ENCODE peak calls at places on chromosomes 3 and 15, in six cellular contexts. Q is psoas muscle, V is choroid plexus epithelial cell, O is endothelial cell of umbilical vein, D is omental fat pad, R is progenitor cell of endocrine pancreas. H is an unnamed sample.

GRCh38 chr3:111315911-111316310 is 226.1 kb upstream of the CD96 start:
- DNase-seq in D (no peak), R (no peak), Q (no peak), V (peak), O (no peak), H (no peak)

GRCh38 chr3:13073042-13073906 is at the start of gene IQSEC1:
- DNase-seq in V (peak), R (no peak), D (no peak), O (no peak), Q (peak), H (peak)

GRCh38 chr3:17740703-17741102 is 1.7 kb downstream of the TBC1D5 start:
- DNase-seq in V (peak), R (no peak), Q (no peak), O (peak), D (no peak), H (no peak)

GRCh38 chr3:128388932-128389331 is 77.8 kb downstream of the DNAJB8 start:
- DNase-seq in V (no peak), R (no peak), Q (no peak), D (no peak), O (no peak), H (no peak)

GRCh38 chr15:90412356-90413194 is 24.5 kb downstream of the IQGAP1 start:
- DNase-seq in R (no peak), Q (no peak), O (peak), D (no peak), V (peak), H (no peak)

GRCh38 chr15:26472661-26473060 is 300.2 kb downstream of the GABRB3 start:
- DNase-seq in V (no peak), O (no peak), D (no peak), Q (no peak), R (no peak), H (no peak)

GRCh38 chr3:188948658-188949400 is 222.9 kb upstream of the TPRG1 start:
- DNase-seq in O (peak), Q (no peak), V (peak), D (no peak), R (no peak), H (no peak)

GRCh38 chr15:63274427-63274826 is 3.0 kb upstream of the APH1B start:
- DNase-seq in V (peak), D (no peak), Q (no peak), O (no peak), R (no peak), H (no peak)

GRCh38 chr3:47890832-47891620 is 88.1 kb downstream of the DHX30 start:
- DNase-seq in O (no peak), D (no peak), R (no peak), Q (peak), V (no peak), H (no peak)

GRCh38 chr3:134838599-134838998 is 43.5 kb downstream of the EPHB1 start:
- DNase-seq in Q (no peak), O (no peak), D (no peak), R (no peak), V (no peak), H (no peak)

GRCh38 chr3:184058029-184058428 is 5.2 kb downstream of the HTR3C start:
- DNase-seq in O (no peak), Q (no peak), D (no peak), R (no peak), V (no peak), H (no peak)

GRCh38 chr15:66089049-66089448 is 164.5 kb downstream of the MEGF11 start:
- DNase-seq in Q (no peak), V (no peak), O (no peak), D (no peak), R (no peak), H (no peak)

GRCh38 chr3:17808994-17809393 is 66.6 kb upstream of the TBC1D5 start:
- DNase-seq in Q (no peak), O (peak), D (no peak), R (no peak), V (peak), H (no peak)

GRCh38 chr3:110106805-110107204 is 769.5 kb upstream of the DPPA4 start:
- DNase-seq in Q (no peak), O (no peak), D (no peak), V (peak), R (no peak), H (no peak)

GRCh38 chr3:107370902-107371301 is 6.3 kb upstream of the CCDC54 start:
- DNase-seq in D (no peak), V (no peak), Q (no peak), O (no peak), R (no peak), H (no peak)

GRCh38 chr3:168081171-168081771 is 14.5 kb downstream of the GOLIM4 start:
- DNase-seq in V (no peak), D (no peak), R (no peak), Q (no peak), O (no peak), H (no peak)

GRCh38 chr3:143037867-143038266 is 36.5 kb downstream of the U2SURP start:
- DNase-seq in D (no peak), Q (no peak), R (no peak), O (no peak), V (no peak), H (no peak)

GRCh38 chr3:185049710-185050109 is 103.2 kb downstream of the C3orf70 start:
- DNase-seq in D (no peak), O (no peak), R (no peak), Q (no peak), V (no peak), H (no peak)

GRCh38 chr3:32510075-32510724 is 7.5 kb upstream of the CMTM6 start:
- DNase-seq in Q (peak), O (peak), R (peak), D (peak), V (peak), H (peak)

GRCh38 chr15:68201153-68201878 is 3.8 kb downstream of the CALML4 start:
- DNase-seq in O (no peak), D (no peak), Q (no peak), R (no peak), V (peak), H (no peak)

GRCh38 chr15:68564173-68564572 is 14.6 kb upstream of the CORO2B start:
- DNase-seq in O (no peak), D (no peak), R (no peak), Q (no peak), V (no peak), H (no peak)

GRCh38 chr3:174397848-174398247 is 461.3 kb upstream of the NAALADL2 start:
- DNase-seq in V (peak), Q (no peak), D (no peak), O (peak), R (no peak), H (no peak)

GRCh38 chr15:64909546-64909945 is 2.2 kb upstream of the ANKDD1A start:
- DNase-seq in Q (no peak), R (no peak), D (no peak), O (no peak), V (no peak), H (no peak)

GRCh38 chr15:89352476-89352875 is 17.9 kb upstream of the POLG start:
- DNase-seq in V (no peak), R (no peak), Q (no peak), D (no peak), O (no peak), H (no peak)

GRCh38 chr3:33829720-33830119 is 31.3 kb downstream of the PDCD6IP start:
- DNase-seq in V (no peak), D (no peak), R (no peak), O (no peak), Q (no peak), H (no peak)

GRCh38 chr15:68541743-68542142 is 37.0 kb upstream of the CORO2B start:
- DNase-seq in V (no peak), O (no peak), R (no peak), D (no peak), Q (no peak), H (no peak)

GRCh38 chr15:62165029-62165792 is at the start of gene C2CD4B:
- DNase-seq in Q (peak), V (no peak), R (peak), D (no peak), O (peak), H (no peak)

GRCh38 chr3:39433642-39434041 is 27.1 kb downstream of the RPSA start:
- DNase-seq in V (peak), R (no peak), O (peak), D (no peak), Q (no peak), H (no peak)

GRCh38 chr15:41047474-41047873 is 68.6 kb downstream of the INO80 start:
- DNase-seq in O (no peak), R (no peak), D (no peak), V (no peak), Q (no peak), H (no peak)

GRCh38 chr3:10284496-10284895 is 8.3 kb downstream of the GHRL start:
- DNase-seq in D (no peak), Q (no peak), R (no peak), O (no peak), V (no peak), H (no peak)

GRCh38 chr15:101182215-101182614 is 69.6 kb downstream of the CHSY1 start:
- DNase-seq in D (no peak), Q (no peak), R (no peak), V (no peak), O (no peak), H (no peak)

GRCh38 chr3:127136706-127137105 is 56.2 kb upstream of the PRR23E start:
- DNase-seq in D (peak), R (no peak), V (no peak), Q (no peak), O (no peak), H (no peak)

DNA sequence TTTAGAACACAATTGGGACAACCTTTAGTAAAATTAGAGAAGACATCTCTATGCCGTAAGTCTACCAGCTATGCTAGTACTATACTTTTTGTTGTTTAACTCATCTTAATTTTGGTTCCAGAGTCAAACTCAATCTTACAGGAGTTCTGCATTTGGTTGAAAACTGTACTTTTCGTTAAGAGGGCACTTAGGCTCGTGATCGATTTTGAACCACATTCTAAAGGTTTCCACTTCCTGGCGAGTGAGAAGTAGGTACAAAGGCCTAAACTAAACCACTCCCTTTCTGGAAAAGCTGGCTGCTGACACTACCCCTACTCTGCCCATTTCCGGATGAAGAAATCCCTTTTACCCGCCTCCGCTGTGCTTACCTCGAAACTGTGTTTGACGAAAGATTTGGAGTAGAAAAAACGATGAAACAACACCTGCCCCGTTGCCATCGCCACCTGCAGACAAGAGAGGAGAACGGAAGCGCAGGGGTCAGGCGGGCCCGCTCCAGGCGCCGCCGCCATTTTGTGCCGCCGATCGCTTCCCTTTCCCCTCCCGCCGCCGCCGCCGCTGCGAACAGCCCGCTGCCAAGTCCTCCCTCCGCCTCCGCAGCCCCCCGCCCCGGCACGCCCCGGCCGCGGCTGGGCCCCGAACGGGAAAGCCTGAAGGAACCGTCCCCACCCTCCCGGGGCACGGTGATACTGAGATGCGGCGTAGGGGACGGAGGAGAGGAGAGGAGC is 748 bp downstream of the CCNL1 start:
- DNase-seq in O (peak), R (peak), Q (peak), D (no peak), V (peak), H (peak)
- TF ChIP-seq CTCF in O (peak), R (peak), Q (peak), D (no peak), V (no peak), H (no peak)

DNA sequence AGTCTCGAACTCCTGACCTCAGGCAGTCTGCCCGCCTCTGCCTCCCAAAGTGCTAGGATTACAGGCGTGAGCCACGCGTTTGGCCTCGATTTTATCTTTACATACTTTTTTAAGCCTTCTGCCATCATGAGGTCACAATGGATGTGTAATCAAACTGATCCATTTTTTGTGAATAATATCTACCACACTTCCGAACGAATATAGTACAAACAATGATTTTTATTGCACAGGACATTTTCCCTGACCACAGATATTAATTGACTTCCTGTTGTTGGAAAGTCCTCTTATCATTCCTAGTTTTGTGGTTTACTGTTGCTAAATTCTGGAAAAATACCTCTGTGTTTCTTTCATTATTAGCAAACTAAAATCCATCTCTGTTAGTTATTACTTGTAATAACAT is 68.9 kb downstream of the MINDY2 start:
- DNase-seq in O (peak), R (no peak), Q (no peak), D (no peak), V (peak), H (no peak)
- TF ChIP-seq CTCF in O (no peak), R (no peak), Q (no peak), D (no peak), V (no peak), H (no peak)

DNA sequence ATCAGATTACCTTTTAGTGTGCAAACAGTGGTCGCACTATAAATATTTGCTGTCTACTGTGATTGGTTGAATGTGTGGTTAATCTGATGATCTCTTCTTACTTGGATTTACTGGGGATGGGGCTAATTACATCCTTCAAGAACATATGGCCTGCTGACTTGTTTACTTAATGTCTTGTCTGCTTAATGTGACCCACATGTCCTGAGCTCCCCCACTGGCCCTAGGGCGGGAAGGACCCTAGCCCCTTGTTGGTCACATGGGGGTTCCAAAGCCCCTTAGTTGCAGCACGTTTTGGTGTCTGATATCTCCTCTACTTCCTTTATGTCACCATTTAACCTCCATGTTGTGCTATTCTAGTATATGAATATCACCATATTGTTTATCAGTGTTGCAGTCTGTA is 17.8 kb upstream of the P2RY12 start:
- DNase-seq in O (no peak), V (no peak), D (no peak), Q (no peak), R (no peak), H (no peak)
- TF ChIP-seq CTCF in O (no peak), V (no peak), D (no peak), Q (no peak), R (no peak), H (no peak)

DNA sequence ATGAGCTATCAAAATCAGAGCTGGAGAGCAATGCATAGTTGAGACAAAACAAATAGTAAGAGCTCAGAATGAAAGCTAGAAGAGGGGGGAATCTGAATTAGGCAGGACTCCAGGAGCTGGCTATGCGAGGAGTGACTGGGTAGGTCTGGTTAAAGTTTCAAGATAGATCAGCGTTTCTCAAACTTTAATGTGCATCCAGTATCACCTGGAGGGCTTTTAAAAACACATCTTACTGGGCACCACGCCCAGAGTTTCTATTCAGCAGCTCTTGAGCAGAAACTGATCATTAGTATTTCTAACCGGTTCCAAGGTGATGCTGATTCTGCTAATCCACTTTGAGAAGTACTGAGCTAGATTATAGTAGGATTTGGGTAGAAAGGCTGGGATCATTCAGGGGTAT is 96.2 kb upstream of the ACP3 start:
- DNase-seq in D (no peak), O (no peak), V (no peak), R (no peak), Q (no peak), H (no peak)
- TF ChIP-seq CTCF in D (no peak), O (no peak), V (no peak), R (no peak), Q (no peak), H (no peak)